ENCODE peak calls at places on chromosomes 7 and 10, in nine cellular contexts. D, X, N, C, S, F, T, A and K are unnamed samples.

GRCh38 chr7:142301923-142302550 is 44.2 kb upstream of the PRSS58 start:
- DNase-seq in T (no peak), S (no peak), X (no peak), A (no peak), F (no peak), C (no peak), N (no peak), D (no peak), K (no peak)

GRCh38 chr10:123906884-123907652 is 15.5 kb upstream of the CPXM2 start:
- DNase-seq in D (no peak), X (no peak), A (no peak), F (no peak), C (no peak), N (no peak), S (no peak), T (no peak), K (no peak)

GRCh38 chr10:128116851-128117615 is 9.2 kb downstream of the MKI67 start:
- DNase-seq in A (no peak), T (no peak), F (no peak), X (no peak), S (no peak), D (no peak), N (no peak), C (no peak), K (no peak)

GRCh38 chr10:22713853-22714523 is 390 bp downstream of the PIP4K2A start:
- DNase-seq in X (no peak), C (no peak), D (peak; percentile 29), F (no peak), S (peak; percentile 12), A (no peak), N (peak; percentile 65), T (no peak), K (no peak)

GRCh38 chr10:70052462-70053211 is at the start of gene MACROH2A2:
- DNase-seq in F (no peak), X (peak; percentile 36), T (peak; percentile 62), S (no peak), D (peak; percentile 61), N (peak; percentile 68), C (peak; percentile 43), A (peak; percentile 69), K (no peak)

GRCh38 chr7:98110249-98111022 is 3.8 kb downstream of the LMTK2 start:
- DNase-seq in N (no peak), F (no peak), D (no peak), C (peak; percentile 71), T (no peak), A (no peak), X (no peak), S (no peak), K (no peak)

GRCh38 chr10:133207627-133208026 is 22.4 kb upstream of the UTF1 start:
- DNase-seq in A (no peak), S (no peak), C (no peak), N (no peak), F (no peak), T (no peak), X (no peak), D (no peak), K (no peak)

GRCh38 chr7:66301737-66302136 is 96.6 kb downstream of the TPST1 start:
- DNase-seq in A (no peak), T (no peak), S (no peak), F (no peak), C (no peak), D (no peak), N (no peak), X (no peak), K (no peak)

GRCh38 chr10:92590623-92591549 is 2.0 kb upstream of the KIF11 start:
- DNase-seq in N (peak; percentile 83), A (peak; percentile 71), S (no peak), T (peak; percentile 38), F (no peak), D (no peak), X (no peak), C (no peak), K (no peak)

GRCh38 chr10:104104926-104105325 is 17.0 kb upstream of the SFR1 start:
- DNase-seq in C (no peak), T (no peak), X (no peak), A (no peak), F (no peak), D (no peak), S (no peak), N (no peak), K (no peak)

GRCh38 chr7:120402368-120402767 is 129.4 kb downstream of the KCND2 start:
- DNase-seq in D (no peak), A (peak; percentile 3), T (no peak), F (no peak), X (peak; percentile 46), C (no peak), S (no peak), N (no peak), K (no peak)

GRCh38 chr7:128869138-128869943 is 6.7 kb downstream of the ATP6V1F start:
- DNase-seq in T (no peak), C (peak; percentile 69), S (peak; percentile 29), D (peak; percentile 59), N (peak; percentile 85), A (peak; percentile 37), F (peak; percentile 32), X (no peak), K (no peak)

GRCh38 chr10:78768041-78768569 is 300.7 kb upstream of the ZMIZ1 start:
- DNase-seq in X (no peak), S (no peak), C (no peak), A (no peak), F (no peak), T (peak; percentile 15), D (no peak), N (no peak), K (no peak)

GRCh38 chr7:44563171-44563679 is 10.5 kb downstream of the DDX56 start:
- DNase-seq in F (no peak), X (no peak), C (no peak), A (no peak), N (no peak), S (no peak), D (no peak), T (no peak), K (no peak)

GRCh38 chr7:80563561-80564327 is 51.9 kb upstream of the GNAT3 start:
- DNase-seq in F (no peak), D (no peak), X (peak; percentile 25), T (no peak), C (no peak), N (no peak), S (no peak), A (no peak), K (no peak)

GRCh38 chr10:128969551-128969950 is 497.5 kb upstream of the MGMT start:
- DNase-seq in S (no peak), N (no peak), D (no peak), C (no peak), X (no peak), A (no peak), F (no peak), T (no peak), K (no peak)

GRCh38 chr10:17782921-17783665 is 26.1 kb upstream of the MRC1 start:
- DNase-seq in F (no peak), X (peak; percentile 82), D (no peak), N (peak; percentile 82), S (no peak), C (peak; percentile 56), A (no peak), T (peak; percentile 52), K (no peak)

GRCh38 chr7:22681852-22682657 is 44.9 kb upstream of the IL6 start:
- DNase-seq in S (no peak), D (no peak), N (no peak), X (no peak), T (no peak), F (no peak), A (no peak), C (no peak), K (no peak)

GRCh38 chr10:3402334-3402733 is 229.8 kb upstream of the PITRM1 start:
- DNase-seq in T (no peak), A (no peak), X (no peak), S (no peak), N (no peak), C (no peak), D (no peak), F (no peak), K (no peak)

DNA sequence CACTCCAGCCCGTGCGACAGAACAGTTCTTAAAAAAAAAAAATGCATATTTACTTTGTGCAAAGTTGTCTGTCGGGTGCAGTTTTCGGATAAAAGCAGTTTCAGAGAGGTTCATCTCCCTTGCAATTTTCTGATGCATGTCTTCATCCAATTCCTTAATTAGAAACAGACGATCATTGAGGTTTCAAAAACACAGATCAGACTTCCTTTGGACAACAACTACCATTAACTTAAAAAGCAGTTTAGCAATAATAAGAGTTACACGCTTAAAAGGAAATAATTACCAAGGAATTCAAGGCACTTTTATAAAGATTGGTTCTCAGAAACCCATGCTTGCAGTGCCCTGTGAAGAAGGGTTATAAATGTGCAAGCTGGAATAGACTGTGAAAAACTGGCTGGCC is 35.0 kb upstream of the HNRNPH3 start:
- DNase-seq in S (no peak), F (no peak), N (no peak), T (no peak), C (no peak), X (no peak), A (no peak), D (no peak), K (no peak)
- H3K4me1 ChIP-seq in S (no peaks in the 10 kb centered on the region), F (no peaks in the 10 kb centered on the region), N (no peaks in the 10 kb centered on the region), T (no peaks in the 10 kb centered on the region), C (peaks cover 10% of the 10 kb centered on the region), X (no peaks in the 10 kb centered on the region), A (no peaks in the 10 kb centered on the region), D (no peaks in the 10 kb centered on the region), K (peaks cover 3% of the 10 kb centered on the region)

DNA sequence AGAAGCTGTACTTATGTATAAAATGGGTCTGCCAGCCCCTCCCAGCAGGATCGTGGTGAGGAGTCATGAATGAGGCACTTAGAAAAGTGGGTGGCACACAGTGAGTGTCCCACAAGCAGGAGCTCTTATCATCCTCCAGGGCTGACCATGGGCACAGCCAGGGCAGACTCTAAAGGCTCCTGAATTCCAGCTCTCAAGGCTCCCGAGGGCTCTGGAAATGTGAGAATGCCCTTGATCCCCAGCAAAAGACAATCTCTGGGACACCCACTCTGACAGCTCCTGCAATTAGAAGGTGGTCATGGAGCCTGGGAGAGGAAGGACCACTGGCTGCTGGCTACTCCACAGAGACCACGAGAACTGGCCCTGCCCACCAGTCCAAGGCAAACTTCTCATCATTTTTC is 1.6 kb downstream of the VSTM4 start:
- DNase-seq in T (no peak), D (no peak), A (no peak), S (no peak), N (no peak), C (no peak), F (no peak), X (no peak), K (no peak)
- H3K4me1 ChIP-seq in T (no peaks in the 10 kb centered on the region), D (peaks cover 36% of the 10 kb centered on the region), A (peaks cover 15% of the 10 kb centered on the region), S (no peaks in the 10 kb centered on the region), N (peaks cover 9% of the 10 kb centered on the region), C (peaks cover 3% of the 10 kb centered on the region), F (no peaks in the 10 kb centered on the region), X (no peaks in the 10 kb centered on the region), K (no peaks in the 10 kb centered on the region)

GRCh38 chr10:35420827-35421552 is 84.7 kb downstream of the CCNY start:
- DNase-seq in S (no peak), D (no peak), C (no peak), F (no peak), N (no peak), X (no peak), T (peak; percentile 34), A (no peak), K (no peak)
- H3K4me1 ChIP-seq in S (peaks cover 23% of the 10 kb centered on the region), D (peaks cover 66% of the 10 kb centered on the region), C (peaks cover 51% of the 10 kb centered on the region), F (peaks cover 18% of the 10 kb centered on the region), N (peaks cover 76% of the 10 kb centered on the region), X (peaks cover 51% of the 10 kb centered on the region), T (peaks cover 31% of the 10 kb centered on the region), A (peaks cover 24% of the 10 kb centered on the region), K (peaks cover 34% of the 10 kb centered on the region)

DNA sequence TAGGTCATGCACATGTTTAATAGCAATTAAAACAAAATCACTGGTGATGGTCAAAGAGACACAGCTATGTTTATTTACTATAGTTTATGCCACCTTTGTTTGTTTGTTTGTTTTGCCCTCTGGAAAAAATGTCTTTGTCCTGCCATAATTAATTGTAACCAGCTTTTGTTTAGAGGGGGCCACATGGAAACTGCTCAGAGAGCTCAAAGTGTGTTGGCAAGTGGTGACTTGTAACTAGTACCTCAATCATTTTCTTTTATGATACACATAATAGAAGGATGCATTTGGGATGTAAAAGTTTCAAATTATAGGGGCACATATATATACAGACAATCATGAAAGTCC is 40.2 kb downstream of the GRK5 start:
- DNase-seq in N (no peak), A (no peak), S (no peak), F (no peak), T (no peak), C (no peak), X (no peak), D (no peak), K (no peak)
- H3K4me1 ChIP-seq in N (peaks cover 23% of the 10 kb centered on the region), A (peaks cover 46% of the 10 kb centered on the region), S (no peaks in the 10 kb centered on the region), F (no peaks in the 10 kb centered on the region), T (peaks cover 41% of the 10 kb centered on the region), C (peaks cover 22% of the 10 kb centered on the region), X (peaks cover 17% of the 10 kb centered on the region), D (peaks cover 26% of the 10 kb centered on the region), K (peaks cover 59% of the 10 kb centered on the region)